ENCODE peak calls at places on chromosome 19, in ten cellular contexts. One of them, this sample, is unnamed.

GRCh38 chr19:5128251-5128931 is 159.5 kb downstream of the KDM4B start:
- DNase-seq in GM06990: no peak
- DNase-seq in fibroblast of the aortic adventitia: peak; percentile 70
- DNase-seq in thoracic aorta: no peak
- DNase-seq in AG04450: peak; percentile 16
- DNase-seq in A549: no peak
- DNase-seq in fibroblast of lung: peak; percentile 59
- DNase-seq in neural progenitor cell: peak; percentile 59
- DNase-seq in OCI-LY7: no peak
- DNase-seq in A673: peak; percentile 88
- DNase-seq in this sample: no peak

GRCh38 chr19:29545866-29546582 is 20.2 kb downstream of the VSTM2B start:
- DNase-seq in GM06990: no peak
- DNase-seq in fibroblast of the aortic adventitia: no peak
- DNase-seq in thoracic aorta: no peak
- DNase-seq in AG04450: no peak
- DNase-seq in A549: no peak
- DNase-seq in fibroblast of lung: no peak
- DNase-seq in neural progenitor cell: no peak
- DNase-seq in OCI-LY7: no peak
- DNase-seq in A673: no peak
- DNase-seq in this sample: no peak

GRCh38 chr19:19410553-19411550 is 5.4 kb downstream of the GATAD2A start:
- DNase-seq in GM06990: peak; percentile 39
- DNase-seq in fibroblast of the aortic adventitia: no peak
- DNase-seq in thoracic aorta: no peak
- DNase-seq in AG04450: no peak
- DNase-seq in A549: no peak
- DNase-seq in fibroblast of lung: no peak
- DNase-seq in neural progenitor cell: no peak
- DNase-seq in OCI-LY7: no peak
- DNase-seq in A673: no peak
- DNase-seq in this sample: no peak

GRCh38 chr19:11475861-11476260 is 5.0 kb downstream of the ELAVL3 start:
- DNase-seq in GM06990: no peak
- DNase-seq in fibroblast of the aortic adventitia: no peak
- DNase-seq in thoracic aorta: no peak
- DNase-seq in AG04450: no peak
- DNase-seq in A549: no peak
- DNase-seq in fibroblast of lung: no peak
- DNase-seq in neural progenitor cell: no peak
- DNase-seq in OCI-LY7: no peak
- DNase-seq in A673: no peak
- DNase-seq in this sample: no peak

GRCh38 chr19:3284759-3285646 is 60.5 kb downstream of the CELF5 start:
- DNase-seq in GM06990: peak; percentile 77
- DNase-seq in fibroblast of the aortic adventitia: peak; percentile 38
- DNase-seq in thoracic aorta: no peak
- DNase-seq in AG04450: peak; percentile 11
- DNase-seq in A549: peak; percentile 56
- DNase-seq in fibroblast of lung: peak; percentile 47
- DNase-seq in neural progenitor cell: peak; percentile 97
- DNase-seq in OCI-LY7: peak; percentile 73
- DNase-seq in A673: peak; percentile 71
- DNase-seq in this sample: peak; percentile 34

GRCh38 chr19:3146677-3147100 is 10.9 kb downstream of the GNA15 start:
- DNase-seq in GM06990: no peak
- DNase-seq in fibroblast of the aortic adventitia: no peak
- DNase-seq in thoracic aorta: no peak
- DNase-seq in AG04450: no peak
- DNase-seq in A549: no peak
- DNase-seq in fibroblast of lung: no peak
- DNase-seq in neural progenitor cell: peak; percentile 27
- DNase-seq in OCI-LY7: peak; percentile 38
- DNase-seq in A673: no peak
- DNase-seq in this sample: peak; percentile 52

GRCh38 chr19:33634361-33635091 is 12.8 kb downstream of the CHST8 start:
- DNase-seq in GM06990: no peak
- DNase-seq in fibroblast of the aortic adventitia: no peak
- DNase-seq in thoracic aorta: no peak
- DNase-seq in AG04450: no peak
- DNase-seq in A549: no peak
- DNase-seq in fibroblast of lung: no peak
- DNase-seq in neural progenitor cell: no peak
- DNase-seq in OCI-LY7: no peak
- DNase-seq in A673: no peak
- DNase-seq in this sample: no peak

GRCh38 chr19:49691243-49692101 is 556 bp downstream of the CPT1C start:
- DNase-seq in GM06990: no peak
- DNase-seq in fibroblast of the aortic adventitia: peak; percentile 72
- DNase-seq in thoracic aorta: no peak
- DNase-seq in AG04450: no peak
- DNase-seq in A549: no peak
- DNase-seq in fibroblast of lung: peak; percentile 73
- DNase-seq in neural progenitor cell: peak; percentile 94
- DNase-seq in OCI-LY7: no peak
- DNase-seq in A673: peak; percentile 88
- DNase-seq in this sample: peak; percentile 14

GRCh38 chr19:12278713-12279112 is 16.0 kb downstream of the ZNF44 start:
- DNase-seq in GM06990: no peak
- DNase-seq in fibroblast of the aortic adventitia: no peak
- DNase-seq in thoracic aorta: no peak
- DNase-seq in AG04450: no peak
- DNase-seq in A549: no peak
- DNase-seq in fibroblast of lung: no peak
- DNase-seq in neural progenitor cell: no peak
- DNase-seq in OCI-LY7: no peak
- DNase-seq in A673: no peak
- DNase-seq in this sample: no peak

GRCh38 chr19:35267818-35268545 is 780 bp upstream of the USF2 start:
- DNase-seq in GM06990: peak; percentile 88
- DNase-seq in fibroblast of the aortic adventitia: peak; percentile 63
- DNase-seq in thoracic aorta: no peak
- DNase-seq in AG04450: no peak
- DNase-seq in A549: peak; percentile 99
- DNase-seq in fibroblast of lung: peak; percentile 67
- DNase-seq in neural progenitor cell: peak; percentile 89
- DNase-seq in OCI-LY7: peak; percentile 86
- DNase-seq in A673: peak; percentile 84
- DNase-seq in this sample: peak; percentile 71

GRCh38 chr19:51448011-51448744 is 10.1 kb downstream of the SIGLEC8 start:
- DNase-seq in GM06990: no peak
- DNase-seq in fibroblast of the aortic adventitia: no peak
- DNase-seq in thoracic aorta: no peak
- DNase-seq in AG04450: no peak
- DNase-seq in A549: no peak
- DNase-seq in fibroblast of lung: no peak
- DNase-seq in neural progenitor cell: no peak
- DNase-seq in OCI-LY7: no peak
- DNase-seq in A673: no peak
- DNase-seq in this sample: peak; percentile 42

GRCh38 chr19:3665681-3666544 is 34.4 kb downstream of the PIP5K1C start:
- DNase-seq in GM06990: peak; percentile 68
- DNase-seq in fibroblast of the aortic adventitia: peak; percentile 27
- DNase-seq in thoracic aorta: peak; percentile 27
- DNase-seq in AG04450: no peak
- DNase-seq in A549: peak; percentile 57
- DNase-seq in fibroblast of lung: no peak
- DNase-seq in neural progenitor cell: peak; percentile 66
- DNase-seq in OCI-LY7: peak; percentile 55
- DNase-seq in A673: peak; percentile 43
- DNase-seq in this sample: peak; percentile 34

GRCh38 chr19:41089955-41090354 is 1.7 kb downstream of the CYP2A13 start:
- DNase-seq in GM06990: no peak
- DNase-seq in fibroblast of the aortic adventitia: no peak
- DNase-seq in thoracic aorta: no peak
- DNase-seq in AG04450: no peak
- DNase-seq in A549: no peak
- DNase-seq in fibroblast of lung: no peak
- DNase-seq in neural progenitor cell: peak; percentile 44
- DNase-seq in OCI-LY7: no peak
- DNase-seq in A673: no peak
- DNase-seq in this sample: no peak

GRCh38 chr19:41997121-41997850 is 3.3 kb upstream of the ATP1A3 start:
- DNase-seq in GM06990: no peak
- DNase-seq in fibroblast of the aortic adventitia: peak; percentile 38
- DNase-seq in thoracic aorta: no peak
- DNase-seq in AG04450: no peak
- DNase-seq in A549: peak; percentile 95
- DNase-seq in fibroblast of lung: peak; percentile 27
- DNase-seq in neural progenitor cell: peak; percentile 90
- DNase-seq in OCI-LY7: peak; percentile 31
- DNase-seq in A673: peak; percentile 64
- DNase-seq in this sample: peak; percentile 48

DNA sequence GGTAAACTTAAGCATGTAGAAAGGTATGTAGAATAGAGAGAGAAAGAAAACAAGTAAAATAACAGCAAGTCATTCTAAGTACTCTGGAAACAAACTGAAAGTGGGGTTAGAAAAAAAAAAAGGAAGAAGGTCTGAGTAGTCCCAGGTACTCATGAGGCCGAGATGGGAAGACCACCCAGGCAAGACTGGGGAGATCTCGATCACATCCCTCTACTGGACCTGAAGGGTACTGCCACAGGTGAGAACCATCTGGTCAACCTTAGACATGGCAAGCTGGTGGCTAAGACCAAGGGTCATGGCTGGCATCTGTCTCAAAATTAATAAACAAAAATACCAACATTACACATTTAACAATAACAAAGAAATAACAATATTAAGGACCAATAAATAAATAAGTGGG is 36.3 kb upstream of the ZNF724 start:
- DNase-seq in GM06990: no peak
- DNase-seq in fibroblast of the aortic adventitia: no peak
- DNase-seq in thoracic aorta: no peak
- DNase-seq in AG04450: no peak
- DNase-seq in A549: no peak
- DNase-seq in fibroblast of lung: no peak
- DNase-seq in neural progenitor cell: peak; percentile 19
- DNase-seq in OCI-LY7: peak; percentile 69
- DNase-seq in A673: no peak
- DNase-seq in this sample: peak; percentile 37
- TF ChIP-seq CTCF in GM06990: peak; percentile 32
- TF ChIP-seq CTCF in fibroblast of the aortic adventitia: peak; percentile 36
- TF ChIP-seq CTCF in thoracic aorta: peak; percentile 23
- TF ChIP-seq CTCF in AG04450: peak; percentile 37
- TF ChIP-seq CTCF in A549: no peak
- TF ChIP-seq CTCF in fibroblast of lung: peak; percentile 15
- TF ChIP-seq CTCF in neural progenitor cell: peak; percentile 25
- TF ChIP-seq CTCF in OCI-LY7: peak; percentile 75
- TF ChIP-seq CTCF in A673: peak; percentile 20
- TF ChIP-seq CTCF in this sample: peak; percentile 55

GRCh38 chr19:13979686-13980085 is 26.4 kb downstream of the RFX1 start:
- DNase-seq in GM06990: no peak
- DNase-seq in fibroblast of the aortic adventitia: no peak
- DNase-seq in thoracic aorta: no peak
- DNase-seq in AG04450: no peak
- DNase-seq in A549: no peak
- DNase-seq in fibroblast of lung: no peak
- DNase-seq in neural progenitor cell: no peak
- DNase-seq in OCI-LY7: no peak
- DNase-seq in A673: no peak
- DNase-seq in this sample: no peak
- H3K4me3 ChIP-seq in GM06990: no peak overlapping the region
- H3K4me3 ChIP-seq in fibroblast of the aortic adventitia: no peak overlapping the region
- H3K4me3 ChIP-seq in thoracic aorta: peak overlapping the region; percentile 77
- H3K4me3 ChIP-seq in AG04450: no peak overlapping the region
- H3K4me3 ChIP-seq in A549: no peak overlapping the region
- H3K4me3 ChIP-seq in fibroblast of lung: no peak overlapping the region
- H3K4me3 ChIP-seq in neural progenitor cell: no peak overlapping the region
- H3K4me3 ChIP-seq in OCI-LY7: no peak overlapping the region
- H3K4me3 ChIP-seq in A673: no peak overlapping the region
- H3K4me3 ChIP-seq in this sample: no peak overlapping the region

DNA sequence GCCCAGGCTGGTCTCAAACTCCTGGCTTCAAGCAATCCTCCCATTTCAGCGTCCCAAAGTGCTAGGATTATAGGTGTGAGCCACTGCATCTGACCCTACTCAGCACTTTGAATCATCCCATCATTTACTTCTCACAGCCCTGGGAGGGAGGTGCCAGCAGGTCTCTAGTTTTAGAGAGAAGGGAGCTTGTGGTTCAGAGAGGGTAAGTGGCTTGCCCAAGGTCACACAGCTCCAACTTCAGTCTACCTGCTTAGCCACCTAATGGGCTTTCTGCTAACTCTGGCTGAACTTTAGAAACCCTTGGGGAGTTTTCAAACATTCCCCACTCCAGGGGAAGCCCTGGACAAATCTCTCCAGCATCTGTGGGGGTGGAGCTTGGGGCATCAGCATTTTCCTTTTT is 18.3 kb downstream of the CACNA1A start:
- DNase-seq in GM06990: no peak
- DNase-seq in fibroblast of the aortic adventitia: no peak
- DNase-seq in thoracic aorta: no peak
- DNase-seq in AG04450: no peak
- DNase-seq in A549: no peak
- DNase-seq in fibroblast of lung: no peak
- DNase-seq in neural progenitor cell: no peak
- DNase-seq in OCI-LY7: no peak
- DNase-seq in A673: no peak
- DNase-seq in this sample: no peak
- TF ChIP-seq CTCF in GM06990: no peak
- TF ChIP-seq CTCF in fibroblast of the aortic adventitia: no peak
- TF ChIP-seq CTCF in thoracic aorta: no peak
- TF ChIP-seq CTCF in AG04450: no peak
- TF ChIP-seq CTCF in A549: no peak
- TF ChIP-seq CTCF in fibroblast of lung: no peak
- TF ChIP-seq CTCF in neural progenitor cell: no peak
- TF ChIP-seq CTCF in OCI-LY7: no peak
- TF ChIP-seq CTCF in A673: no peak
- TF ChIP-seq CTCF in this sample: no peak

GRCh38 chr19:13996928-13997636 is 9.0 kb downstream of the RFX1 start:
- DNase-seq in GM06990: no peak
- DNase-seq in fibroblast of the aortic adventitia: no peak
- DNase-seq in thoracic aorta: no peak
- DNase-seq in AG04450: no peak
- DNase-seq in A549: no peak
- DNase-seq in fibroblast of lung: no peak
- DNase-seq in neural progenitor cell: no peak
- DNase-seq in OCI-LY7: no peak
- DNase-seq in A673: no peak
- DNase-seq in this sample: no peak

GRCh38 chr19:13995878-13996765 is 10.0 kb downstream of the RFX1 start:
- DNase-seq in GM06990: no peak
- DNase-seq in fibroblast of the aortic adventitia: no peak
- DNase-seq in thoracic aorta: no peak
- DNase-seq in AG04450: no peak
- DNase-seq in A549: no peak
- DNase-seq in fibroblast of lung: no peak
- DNase-seq in neural progenitor cell: no peak
- DNase-seq in OCI-LY7: no peak
- DNase-seq in A673: no peak
- DNase-seq in this sample: no peak

GRCh38 chr19:13997637-13997962 is 8.5 kb downstream of the RFX1 start:
- DNase-seq in GM06990: no peak
- DNase-seq in fibroblast of the aortic adventitia: no peak
- DNase-seq in thoracic aorta: no peak
- DNase-seq in AG04450: no peak
- DNase-seq in A549: no peak
- DNase-seq in fibroblast of lung: no peak
- DNase-seq in neural progenitor cell: no peak
- DNase-seq in OCI-LY7: no peak
- DNase-seq in A673: no peak
- DNase-seq in this sample: no peak

GRCh38 chr19:13999085-13999484 is 7.0 kb downstream of the RFX1 start:
- DNase-seq in GM06990: no peak
- DNase-seq in fibroblast of the aortic adventitia: no peak
- DNase-seq in thoracic aorta: no peak
- DNase-seq in AG04450: no peak
- DNase-seq in A549: no peak
- DNase-seq in fibroblast of lung: no peak
- DNase-seq in neural progenitor cell: no peak
- DNase-seq in OCI-LY7: no peak
- DNase-seq in A673: no peak
- DNase-seq in this sample: no peak

GRCh38 chr19:13998426-13998825 is 7.7 kb downstream of the RFX1 start:
- DNase-seq in GM06990: no peak
- DNase-seq in fibroblast of the aortic adventitia: no peak
- DNase-seq in thoracic aorta: no peak
- DNase-seq in AG04450: no peak
- DNase-seq in A549: no peak
- DNase-seq in fibroblast of lung: no peak
- DNase-seq in neural progenitor cell: no peak
- DNase-seq in OCI-LY7: no peak
- DNase-seq in A673: no peak
- DNase-seq in this sample: no peak
- H3K4me3 ChIP-seq in GM06990: no peak overlapping the region
- H3K4me3 ChIP-seq in fibroblast of the aortic adventitia: no peak overlapping the region
- H3K4me3 ChIP-seq in thoracic aorta: no peak overlapping the region
- H3K4me3 ChIP-seq in AG04450: no peak overlapping the region
- H3K4me3 ChIP-seq in A549: no peak overlapping the region
- H3K4me3 ChIP-seq in fibroblast of lung: no peak overlapping the region
- H3K4me3 ChIP-seq in neural progenitor cell: no peak overlapping the region
- H3K4me3 ChIP-seq in OCI-LY7: no peak overlapping the region
- H3K4me3 ChIP-seq in A673: no peak overlapping the region
- H3K4me3 ChIP-seq in this sample: no peak overlapping the region